ENCODE peak calls at places on chromosomes 11 and 22, in eight cellular contexts. D, V, F, W, Z, Q, L and H are unnamed samples.

GRCh38 chr11:66247295-66247694 is 21.1 kb upstream of the RAB1B start:
- DNase-seq in D (no peak), V (no peak), F (no peak), W (no peak), Z (no peak), Q (no peak), L (no peak), H (no peak)

GRCh38 chr11:72478596-72479143 is 44.3 kb upstream of the CLPB start:
- DNase-seq in D (no peak), V (no peak), F (no peak), W (no peak), Z (no peak), Q (no peak), L (no peak), H (no peak)

GRCh38 chr22:37147186-37147990 is 2.3 kb downstream of the IL2RB start:
- DNase-seq in D (no peak), V (no peak), F (no peak), W (no peak), Z (no peak), Q (no peak), L (no peak), H (no peak)

GRCh38 chr22:44455963-44456358 is 42.1 kb downstream of the RTL6 start:
- DNase-seq in D (no peak), V (no peak), F (no peak), W (no peak), Z (no peak), Q (no peak), L (no peak), H (no peak)

GRCh38 chr22:47695176-47695575 is 932.7 kb downstream of the TBC1D22A start:
- DNase-seq in D (no peak), V (no peak), F (no peak), W (peak; percentile 36), Z (no peak), Q (no peak), L (no peak), H (no peak)

GRCh38 chr11:8167796-8168195 is 1.0 kb downstream of the RIC3 start:
- DNase-seq in D (no peak), V (no peak), F (no peak), W (no peak), Z (no peak), Q (no peak), L (peak; percentile 6), H (no peak)

GRCh38 chr11:121237686-121238658 is 54.6 kb upstream of the SC5D start:
- DNase-seq in D (no peak), V (no peak), F (no peak), W (no peak), Z (peak; percentile 22), Q (no peak), L (peak; percentile 76), H (no peak)

GRCh38 chr22:24496234-24496633 is 1.1 kb downstream of the UPB1 start:
- DNase-seq in D (no peak), V (no peak), F (no peak), W (no peak), Z (no peak), Q (no peak), L (no peak), H (no peak)

GRCh38 chr11:44747836-44748235 is 21.1 kb downstream of the TSPAN18 start:
- DNase-seq in D (no peak), V (no peak), F (no peak), W (no peak), Z (no peak), Q (no peak), L (no peak), H (no peak)

GRCh38 chr11:87097582-87097981 is 59.8 kb downstream of the TMEM135 start:
- DNase-seq in D (peak; percentile 67), V (no peak), F (peak; percentile 6), W (peak; percentile 57), Z (no peak), Q (no peak), L (peak; percentile 18), H (no peak)

GRCh38 chr11:118619444-118620205 is 12.2 kb downstream of the PHLDB1 start:
- DNase-seq in D (no peak), V (no peak), F (no peak), W (no peak), Z (no peak), Q (no peak), L (peak; percentile 96), H (peak; percentile 87)

GRCh38 chr22:46542011-46542985 is 4.9 kb upstream of the CELSR1 start:
- DNase-seq in D (peak; percentile 87), V (peak; percentile 31), F (peak; percentile 73), W (peak; percentile 85), Z (no peak), Q (no peak), L (peak; percentile 52), H (peak; percentile 91)

GRCh38 chr11:106684944-106685343 is 333.3 kb downstream of the GUCY1A2 start:
- DNase-seq in D (no peak), V (no peak), F (no peak), W (no peak), Z (no peak), Q (no peak), L (no peak), H (no peak)

GRCh38 chr22:17637490-17638181 is 921 bp upstream of the BCL2L13 start:
- DNase-seq in D (no peak), V (no peak), F (no peak), W (no peak), Z (no peak), Q (no peak), L (no peak), H (no peak)

GRCh38 chr11:129317564-129317963 is 58.1 kb upstream of the BARX2 start:
- DNase-seq in D (no peak), V (no peak), F (no peak), W (no peak), Z (peak; percentile 58), Q (no peak), L (no peak), H (no peak)

GRCh38 chr11:79544324-79544723 is 103.5 kb upstream of the TENM4 start:
- DNase-seq in D (no peak), V (no peak), F (no peak), W (no peak), Z (no peak), Q (no peak), L (no peak), H (no peak)

GRCh38 chr22:28799125-28799833 is 1.1 kb downstream of the XBP1 start:
- DNase-seq in D (peak; percentile 37), V (peak; percentile 44), F (no peak), W (peak; percentile 77), Z (no peak), Q (no peak), L (peak; percentile 91), H (no peak)

GRCh38 chr11:77819921-77820564 is 479 bp downstream of the RSF1 start:
- DNase-seq in D (peak; percentile 40), V (no peak), F (peak; percentile 24), W (peak; percentile 77), Z (peak; percentile 35), Q (peak; percentile 11), L (peak; percentile 23), H (peak; percentile 85)